ENCODE peak calls at places on chromosomes 13 and 19, in four cellular contexts. Q is lower lobe of right lung, X is GM12865, K is IMR-90. P is an unnamed sample.
A peak's percentile ranks its signal among the peaks of the same experiment; 100 is the strongest.

GRCh38 chr13:88704600-88705275 is 1033.6 kb downstream of the SLITRK5 start:
- DNase-seq in Q (no peak), X (no peak), K (no peak), P (no peak)

GRCh38 chr13:63010072-63010658 is 1594.5 kb upstream of the PCDH20 start:
- DNase-seq in Q (no peak), X (no peak), K (no peak), P (no peak)

GRCh38 chr13:44918323-44919102 is 70.8 kb downstream of the NUFIP1 start:
- DNase-seq in Q (peak; percentile 95), X (peak; percentile 93), K (peak; percentile 97), P (peak; percentile 88)

GRCh38 chr19:38918526-38918925 is 6.5 kb upstream of the CCER2 start:
- DNase-seq in Q (no peak), X (no peak), K (no peak), P (no peak)

GRCh38 chr13:73717632-73718031 is 416.6 kb downstream of the KLF12 start:
- DNase-seq in Q (no peak), X (no peak), K (peak; percentile 69), P (no peak)

GRCh38 chr13:46179576-46180368 is 2.2 kb downstream of the LCP1 start:
- DNase-seq in Q (peak; percentile 75), X (peak; percentile 81), K (no peak), P (peak; percentile 89)

GRCh38 chr13:87498681-87499080 is 172.5 kb upstream of the SLITRK5 start:
- DNase-seq in Q (no peak), X (peak; percentile 0), K (peak; percentile 0), P (no peak)

GRCh38 chr19:2719232-2719735 is 1.9 kb downstream of the DIRAS1 start:
- DNase-seq in Q (no peak), X (no peak), K (no peak), P (no peak)

GRCh38 chr19:1992759-1993260 is 22.7 kb downstream of the BTBD2 start:
- DNase-seq in Q (peak; percentile 47), X (no peak), K (no peak), P (peak; percentile 30)

GRCh38 chr19:2122251-2122650 is 25.5 kb downstream of the IZUMO4 start:
- DNase-seq in Q (no peak), X (no peak), K (no peak), P (no peak)

GRCh38 chr13:94369862-94370491 is 109.5 kb downstream of the DCT start:
- DNase-seq in Q (no peak), X (no peak), K (peak; percentile 56), P (no peak)

GRCh38 chr13:29423050-29423449 is 172.4 kb downstream of the SLC7A1 start:
- DNase-seq in Q (no peak), X (no peak), K (no peak), P (no peak)

GRCh38 chr19:55173186-55173716 is 6.8 kb upstream of the DNAAF3 start:
- DNase-seq in Q (no peak), X (no peak), K (no peak), P (no peak)

GRCh38 chr13:43865892-43866291 is 13.6 kb downstream of the CCDC122 start:
- DNase-seq in Q (no peak), X (no peak), K (peak; percentile 87), P (no peak)

GRCh38 chr19:37926711-37927110 is 19.7 kb downstream of the SIPA1L3 start:
- DNase-seq in Q (no peak), X (peak; percentile 67), K (no peak), P (no peak)

GRCh38 chr19:3194063-3194702 is 8.5 kb downstream of the NCLN start:
- DNase-seq in Q (no peak), X (no peak), K (no peak), P (no peak)

GRCh38 chr13:113309481-113309880 is 12.4 kb downstream of the LAMP1 start:
- DNase-seq in Q (no peak), X (no peak), K (no peak), P (no peak)

GRCh38 chr13:114194853-114195252 is 15.8 kb downstream of the CFAP97D2 start:
- DNase-seq in Q (no peak), X (no peak), K (no peak), P (peak; percentile 53)

GRCh38 chr13:99087130-99087953 is 109.5 kb upstream of the DOCK9 start:
- DNase-seq in Q (peak; percentile 92), X (peak; percentile 91), K (peak; percentile 59), P (peak; percentile 93)

GRCh38 chr13:99085846-99086148 is 107.9 kb upstream of the DOCK9 start:
- DNase-seq in Q (no peak), X (no peak), K (no peak), P (no peak)

GRCh38 chr13:99085139-99085845 is 107.4 kb upstream of the DOCK9 start:
- DNase-seq in Q (no peak), X (no peak), K (no peak), P (peak; percentile 29)

GRCh38 chr13:99086869-99087129 is 108.9 kb upstream of the DOCK9 start:
- DNase-seq in Q (peak; percentile 69), X (no peak), K (no peak), P (peak; percentile 55)

DNA sequence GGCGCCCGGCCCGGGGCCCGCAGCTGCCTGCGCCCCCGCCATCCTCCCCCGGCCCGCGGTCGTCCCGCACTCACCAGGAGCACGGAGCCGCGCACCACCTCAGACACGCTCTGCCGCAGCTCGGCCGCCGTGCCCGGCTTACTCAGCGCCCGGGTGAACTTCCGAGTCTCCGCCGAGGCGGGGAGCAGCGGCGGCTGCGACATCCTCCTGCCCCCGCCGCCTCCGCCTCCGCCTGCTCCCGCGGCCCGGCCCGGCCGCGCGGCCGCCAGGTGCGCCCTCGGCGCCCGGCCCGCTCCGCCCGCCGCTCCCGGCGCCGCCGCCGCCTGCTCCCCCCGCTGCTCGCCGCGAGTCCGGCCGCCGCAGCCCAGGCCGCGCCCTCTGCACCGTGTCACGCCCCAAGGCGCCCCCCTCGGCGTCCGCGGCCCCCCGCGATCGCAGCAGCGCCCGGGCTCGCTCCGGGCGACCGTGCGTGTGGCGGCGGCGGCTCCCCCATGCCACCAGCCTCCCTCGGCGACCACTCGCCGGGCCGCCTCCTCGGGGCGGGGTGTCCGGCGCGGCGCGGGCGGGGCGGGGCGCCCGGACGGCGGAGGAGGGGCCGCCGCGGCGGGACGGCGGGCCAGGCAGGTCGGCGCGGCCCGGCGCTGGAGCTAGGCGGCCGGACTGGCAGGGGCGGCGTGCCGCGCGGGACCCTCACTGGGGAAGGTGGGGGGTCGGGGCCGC is 108.4 kb upstream of the DOCK9 start:
- DNase-seq in Q (peak; percentile 76), X (peak; percentile 62), K (peak; percentile 47), P (peak; percentile 78)
- TF ChIP-seq CTCF in Q (no peak), X (no peak), K (no peak), P (no peak)

GRCh38 chr19:8573316-8573715 is 3.9 kb downstream of the MYO1F start:
- DNase-seq in Q (no peak), X (no peak), K (no peak), P (no peak)

GRCh38 chr19:8571006-8571411 is 6.2 kb downstream of the MYO1F start:
- DNase-seq in Q (peak; percentile 71), X (peak; percentile 77), K (peak; percentile 68), P (peak; percentile 73)

GRCh38 chr19:8567522-8568172 is 9.6 kb downstream of the MYO1F start:
- DNase-seq in Q (peak; percentile 79), X (no peak), K (no peak), P (no peak)

GRCh38 chr19:8566855-8567254 is 10.4 kb downstream of the MYO1F start:
- DNase-seq in Q (no peak), X (no peak), K (no peak), P (no peak)

DNA sequence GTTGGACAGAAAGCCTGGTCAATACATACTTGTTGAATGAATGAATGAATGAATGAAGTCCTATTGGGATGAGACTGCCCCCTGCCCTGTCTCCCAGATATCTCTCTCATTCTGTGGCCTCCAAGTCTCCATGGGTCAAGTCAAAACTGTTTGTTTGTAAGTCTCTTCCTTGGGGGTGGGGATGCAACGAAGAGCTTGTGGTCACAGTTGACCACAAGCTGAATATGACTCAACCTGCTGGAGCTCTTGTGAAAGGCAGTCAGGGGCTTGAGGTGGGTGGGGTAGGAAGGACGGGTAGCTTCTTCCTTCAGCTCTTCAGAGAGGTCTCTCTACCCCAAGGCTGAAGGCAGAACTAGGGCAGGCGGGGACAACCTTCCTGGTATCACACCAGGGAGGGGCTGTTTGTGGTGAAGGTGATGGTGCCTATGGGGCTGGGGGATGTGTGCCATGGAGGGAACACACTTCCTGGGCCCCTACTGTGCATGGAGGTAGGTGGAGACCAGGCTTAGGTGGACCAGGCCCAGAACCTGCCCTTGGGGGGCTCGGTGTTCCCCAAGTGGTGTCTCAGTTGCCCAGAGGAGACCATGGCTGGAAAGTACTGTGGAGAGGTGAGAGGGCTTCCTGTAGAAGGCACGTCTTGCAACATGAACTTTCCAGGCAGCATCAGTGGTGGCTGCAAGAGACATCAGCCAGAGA is 8.0 kb downstream of the MYO1F start:
- DNase-seq in Q (peak; percentile 71), X (peak; percentile 96), K (peak; percentile 96), P (peak; percentile 88)
- TF ChIP-seq CTCF in Q (no peak), X (no peak), K (no peak), P (no peak)

GRCh38 chr13:76538004-76538403 is 348.2 kb downstream of the KCTD12 start:
- DNase-seq in Q (no peak), X (no peak), K (no peak), P (no peak)

GRCh38 chr13:76542176-76542575 is 344.0 kb downstream of the KCTD12 start:
- DNase-seq in Q (no peak), X (no peak), K (no peak), P (no peak)
- TF ChIP-seq CTCF in Q (no peak), X (no peak), K (no peak), P (no peak)

GRCh38 chr13:33879044-33879596 is 61.2 kb downstream of the RFC3 start:
- DNase-seq in Q (no peak), X (no peak), K (no peak), P (no peak)
- TF ChIP-seq CTCF in Q (no peak), X (no peak), K (no peak), P (no peak)

DNA sequence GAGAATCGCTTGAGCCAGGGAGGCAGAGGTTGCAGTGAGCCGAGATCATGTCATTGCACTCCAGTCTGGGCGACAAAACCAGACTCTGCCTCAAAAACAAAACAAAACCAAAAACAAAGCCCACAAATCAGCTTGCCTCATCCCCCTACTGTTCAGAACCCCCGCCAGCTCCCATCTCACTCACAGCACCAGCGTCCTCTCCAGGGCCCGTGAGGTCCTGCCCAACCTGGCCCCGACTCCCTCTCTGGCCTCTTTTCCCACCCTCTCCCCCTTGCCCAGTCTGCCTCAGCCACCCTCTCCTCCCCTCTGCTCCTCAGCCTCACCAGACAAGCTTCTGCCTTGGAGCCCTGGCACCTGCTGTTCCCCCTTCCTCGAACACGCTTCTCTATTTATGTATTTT is 3.8 kb downstream of the SLC8A2 start:
- DNase-seq in Q (no peak), X (no peak), K (no peak), P (no peak)
- TF ChIP-seq CTCF in Q (no peak), X (no peak), K (no peak), P (no peak)

DNA sequence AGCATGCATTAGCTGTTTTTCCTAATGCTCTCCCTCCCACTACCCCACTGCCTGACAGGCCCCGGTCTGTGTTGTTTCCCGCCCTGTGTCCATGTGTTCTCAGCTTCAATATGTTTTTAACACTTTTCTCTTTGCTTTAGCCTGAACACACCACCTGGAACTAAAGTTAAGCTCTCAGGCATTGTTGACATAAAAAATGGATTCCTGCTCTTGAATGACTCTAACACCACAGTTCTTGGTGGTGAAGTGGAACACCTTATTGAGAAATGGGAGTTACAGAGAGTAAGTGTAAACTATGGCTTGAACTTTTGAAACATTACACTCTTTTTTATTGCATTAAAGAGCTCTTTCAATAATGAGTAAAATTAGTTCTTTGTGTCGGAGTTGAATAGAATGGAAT is 70.1 kb downstream of the TDRD3 start:
- DNase-seq in Q (no peak), X (no peak), K (no peak), P (no peak)
- TF ChIP-seq CTCF in Q (no peak), X (no peak), K (no peak), P (no peak)

P was measured in activated CD8-positive, alpha-beta T cell treated with anti-CD3 and anti-CD28 coated beads for 36 hours.